ENCODE peak calls at places on chromosome 16, in six cellular contexts. One of them, this sample, is unnamed.

GRCh38 chr16:84109598-84110325 is 7.0 kb downstream of the MBTPS1 start:
- DNase-seq in choroid plexus epithelial cell: no peak
- DNase-seq in NCI-H526: no peak
- DNase-seq in mesothelial cell of epicardium: no peak
- DNase-seq in mesenchymal stem cell: no peak
- DNase-seq in activated CD4-positive, alpha-beta T cell treated with anti-CD3 and anti-CD28 coated beads, Interleukin-2, amount 50 U/mL, for 1 hour: no peak
- DNase-seq in this sample: no peak

GRCh38 chr16:82603784-82604411 is 22.9 kb upstream of the CDH13 start:
- DNase-seq in choroid plexus epithelial cell: peak; percentile 87
- DNase-seq in NCI-H526: no peak
- DNase-seq in mesothelial cell of epicardium: no peak
- DNase-seq in mesenchymal stem cell: peak; percentile 72
- DNase-seq in activated CD4-positive, alpha-beta T cell treated with anti-CD3 and anti-CD28 coated beads, Interleukin-2, amount 50 U/mL, for 1 hour: no peak
- DNase-seq in this sample: peak; percentile 65

GRCh38 chr16:57955572-57955971 is 15.4 kb downstream of the CNGB1 start:
- DNase-seq in choroid plexus epithelial cell: no peak
- DNase-seq in NCI-H526: no peak
- DNase-seq in mesothelial cell of epicardium: no peak
- DNase-seq in mesenchymal stem cell: no peak
- DNase-seq in activated CD4-positive, alpha-beta T cell treated with anti-CD3 and anti-CD28 coated beads, Interleukin-2, amount 50 U/mL, for 1 hour: no peak
- DNase-seq in this sample: peak; percentile 42

GRCh38 chr16:79599837-79600635 is 501 bp downstream of the MAF start:
- DNase-seq in choroid plexus epithelial cell: peak; percentile 49
- DNase-seq in NCI-H526: no peak
- DNase-seq in mesothelial cell of epicardium: peak; percentile 51
- DNase-seq in mesenchymal stem cell: peak; percentile 65
- DNase-seq in activated CD4-positive, alpha-beta T cell treated with anti-CD3 and anti-CD28 coated beads, Interleukin-2, amount 50 U/mL, for 1 hour: peak; percentile 36
- DNase-seq in this sample: peak; percentile 86

GRCh38 chr16:84927621-84928591 is 83.4 kb downstream of the ZDHHC7 start:
- DNase-seq in choroid plexus epithelial cell: no peak
- DNase-seq in NCI-H526: no peak
- DNase-seq in mesothelial cell of epicardium: no peak
- DNase-seq in mesenchymal stem cell: no peak
- DNase-seq in activated CD4-positive, alpha-beta T cell treated with anti-CD3 and anti-CD28 coated beads, Interleukin-2, amount 50 U/mL, for 1 hour: no peak
- DNase-seq in this sample: no peak

GRCh38 chr16:49934557-49935260 is 78.8 kb upstream of the ZNF423 start:
- DNase-seq in choroid plexus epithelial cell: no peak
- DNase-seq in NCI-H526: no peak
- DNase-seq in mesothelial cell of epicardium: no peak
- DNase-seq in mesenchymal stem cell: no peak
- DNase-seq in activated CD4-positive, alpha-beta T cell treated with anti-CD3 and anti-CD28 coated beads, Interleukin-2, amount 50 U/mL, for 1 hour: no peak
- DNase-seq in this sample: no peak

GRCh38 chr16:73921295-73921694 is 375.3 kb upstream of the PSMD7 start:
- DNase-seq in choroid plexus epithelial cell: no peak
- DNase-seq in NCI-H526: no peak
- DNase-seq in mesothelial cell of epicardium: no peak
- DNase-seq in mesenchymal stem cell: no peak
- DNase-seq in activated CD4-positive, alpha-beta T cell treated with anti-CD3 and anti-CD28 coated beads, Interleukin-2, amount 50 U/mL, for 1 hour: no peak
- DNase-seq in this sample: no peak

GRCh38 chr16:16021988-16022682 is 72.7 kb downstream of the ABCC1 start:
- DNase-seq in choroid plexus epithelial cell: peak; percentile 95
- DNase-seq in NCI-H526: no peak
- DNase-seq in mesothelial cell of epicardium: peak; percentile 35
- DNase-seq in mesenchymal stem cell: peak; percentile 98
- DNase-seq in activated CD4-positive, alpha-beta T cell treated with anti-CD3 and anti-CD28 coated beads, Interleukin-2, amount 50 U/mL, for 1 hour: no peak
- DNase-seq in this sample: peak; percentile 91

GRCh38 chr16:1193143-1193824 is 31.8 kb downstream of the TPSG1 start:
- DNase-seq in choroid plexus epithelial cell: no peak
- DNase-seq in NCI-H526: no peak
- DNase-seq in mesothelial cell of epicardium: no peak
- DNase-seq in mesenchymal stem cell: no peak
- DNase-seq in activated CD4-positive, alpha-beta T cell treated with anti-CD3 and anti-CD28 coated beads, Interleukin-2, amount 50 U/mL, for 1 hour: no peak
- DNase-seq in this sample: no peak

GRCh38 chr16:27190316-27190871 is 12.9 kb upstream of the KDM8 start:
- DNase-seq in choroid plexus epithelial cell: no peak
- DNase-seq in NCI-H526: no peak
- DNase-seq in mesothelial cell of epicardium: no peak
- DNase-seq in mesenchymal stem cell: no peak
- DNase-seq in activated CD4-positive, alpha-beta T cell treated with anti-CD3 and anti-CD28 coated beads, Interleukin-2, amount 50 U/mL, for 1 hour: no peak
- DNase-seq in this sample: no peak

GRCh38 chr16:89619880-89620279 is 6.4 kb downstream of the DPEP1 start:
- DNase-seq in choroid plexus epithelial cell: peak; percentile 44
- DNase-seq in NCI-H526: no peak
- DNase-seq in mesothelial cell of epicardium: no peak
- DNase-seq in mesenchymal stem cell: no peak
- DNase-seq in activated CD4-positive, alpha-beta T cell treated with anti-CD3 and anti-CD28 coated beads, Interleukin-2, amount 50 U/mL, for 1 hour: no peak
- DNase-seq in this sample: no peak

GRCh38 chr16:70715113-70715711 is 29.4 kb upstream of the MTSS2 start:
- DNase-seq in choroid plexus epithelial cell: peak; percentile 88
- DNase-seq in NCI-H526: no peak
- DNase-seq in mesothelial cell of epicardium: peak; percentile 51
- DNase-seq in mesenchymal stem cell: peak; percentile 91
- DNase-seq in activated CD4-positive, alpha-beta T cell treated with anti-CD3 and anti-CD28 coated beads, Interleukin-2, amount 50 U/mL, for 1 hour: no peak
- DNase-seq in this sample: no peak

GRCh38 chr16:3274947-3275346 is 8.3 kb upstream of the ZNF263 start:
- DNase-seq in choroid plexus epithelial cell: no peak
- DNase-seq in NCI-H526: no peak
- DNase-seq in mesothelial cell of epicardium: no peak
- DNase-seq in mesenchymal stem cell: no peak
- DNase-seq in activated CD4-positive, alpha-beta T cell treated with anti-CD3 and anti-CD28 coated beads, Interleukin-2, amount 50 U/mL, for 1 hour: no peak
- DNase-seq in this sample: no peak

GRCh38 chr16:30112197-30113030 is 923 bp downstream of the GDPD3 start:
- DNase-seq in choroid plexus epithelial cell: peak; percentile 74
- DNase-seq in NCI-H526: no peak
- DNase-seq in mesothelial cell of epicardium: no peak
- DNase-seq in mesenchymal stem cell: peak; percentile 41
- DNase-seq in activated CD4-positive, alpha-beta T cell treated with anti-CD3 and anti-CD28 coated beads, Interleukin-2, amount 50 U/mL, for 1 hour: peak; percentile 54
- DNase-seq in this sample: peak; percentile 81

GRCh38 chr16:14302031-14302398 is 230.9 kb downstream of the MRTFB start:
- DNase-seq in choroid plexus epithelial cell: peak; percentile 46
- DNase-seq in NCI-H526: no peak
- DNase-seq in mesothelial cell of epicardium: no peak
- DNase-seq in mesenchymal stem cell: peak; percentile 72
- DNase-seq in activated CD4-positive, alpha-beta T cell treated with anti-CD3 and anti-CD28 coated beads, Interleukin-2, amount 50 U/mL, for 1 hour: no peak
- DNase-seq in this sample: peak; percentile 79

GRCh38 chr16:14449334-14449733 is 180.7 kb downstream of the PARN start:
- DNase-seq in choroid plexus epithelial cell: no peak
- DNase-seq in NCI-H526: no peak
- DNase-seq in mesothelial cell of epicardium: no peak
- DNase-seq in mesenchymal stem cell: no peak
- DNase-seq in activated CD4-positive, alpha-beta T cell treated with anti-CD3 and anti-CD28 coated beads, Interleukin-2, amount 50 U/mL, for 1 hour: no peak
- DNase-seq in this sample: no peak

GRCh38 chr16:62870554-62870953 is 834.3 kb upstream of the CDH8 start:
- DNase-seq in choroid plexus epithelial cell: no peak
- DNase-seq in NCI-H526: no peak
- DNase-seq in mesothelial cell of epicardium: no peak
- DNase-seq in mesenchymal stem cell: no peak
- DNase-seq in activated CD4-positive, alpha-beta T cell treated with anti-CD3 and anti-CD28 coated beads, Interleukin-2, amount 50 U/mL, for 1 hour: no peak
- DNase-seq in this sample: peak; percentile 20

GRCh38 chr16:57253410-57253927 is 8.4 kb downstream of the ARL2BP start:
- DNase-seq in choroid plexus epithelial cell: no peak
- DNase-seq in NCI-H526: no peak
- DNase-seq in mesothelial cell of epicardium: no peak
- DNase-seq in mesenchymal stem cell: no peak
- DNase-seq in activated CD4-positive, alpha-beta T cell treated with anti-CD3 and anti-CD28 coated beads, Interleukin-2, amount 50 U/mL, for 1 hour: no peak
- DNase-seq in this sample: no peak

GRCh38 chr16:3019594-3020246 is 448 bp upstream of the TNFRSF12A start:
- DNase-seq in choroid plexus epithelial cell: no peak
- DNase-seq in NCI-H526: no peak
- DNase-seq in mesothelial cell of epicardium: no peak
- DNase-seq in mesenchymal stem cell: no peak
- DNase-seq in activated CD4-positive, alpha-beta T cell treated with anti-CD3 and anti-CD28 coated beads, Interleukin-2, amount 50 U/mL, for 1 hour: no peak
- DNase-seq in this sample: no peak

GRCh38 chr16:88570691-88571092 is 489 bp downstream of the ZC3H18 start:
- DNase-seq in choroid plexus epithelial cell: peak; percentile 11
- DNase-seq in NCI-H526: no peak
- DNase-seq in mesothelial cell of epicardium: no peak
- DNase-seq in mesenchymal stem cell: peak; percentile 39
- DNase-seq in activated CD4-positive, alpha-beta T cell treated with anti-CD3 and anti-CD28 coated beads, Interleukin-2, amount 50 U/mL, for 1 hour: peak; percentile 47
- DNase-seq in this sample: peak; percentile 49

GRCh38 chr16:87263418-87264052 is 53.7 kb downstream of the C16orf95 start:
- DNase-seq in choroid plexus epithelial cell: no peak
- DNase-seq in NCI-H526: no peak
- DNase-seq in mesothelial cell of epicardium: no peak
- DNase-seq in mesenchymal stem cell: no peak
- DNase-seq in activated CD4-positive, alpha-beta T cell treated with anti-CD3 and anti-CD28 coated beads, Interleukin-2, amount 50 U/mL, for 1 hour: no peak
- DNase-seq in this sample: no peak

GRCh38 chr16:70508752-70509151 is 14.6 kb downstream of the COG4 start:
- DNase-seq in choroid plexus epithelial cell: peak; percentile 45
- DNase-seq in NCI-H526: no peak
- DNase-seq in mesothelial cell of epicardium: no peak
- DNase-seq in mesenchymal stem cell: peak; percentile 15
- DNase-seq in activated CD4-positive, alpha-beta T cell treated with anti-CD3 and anti-CD28 coated beads, Interleukin-2, amount 50 U/mL, for 1 hour: no peak
- DNase-seq in this sample: no peak

GRCh38 chr16:67339453-67339852 is 12.8 kb downstream of the LRRC36 start:
- DNase-seq in choroid plexus epithelial cell: peak; percentile 73
- DNase-seq in NCI-H526: no peak
- DNase-seq in mesothelial cell of epicardium: no peak
- DNase-seq in mesenchymal stem cell: peak; percentile 37
- DNase-seq in activated CD4-positive, alpha-beta T cell treated with anti-CD3 and anti-CD28 coated beads, Interleukin-2, amount 50 U/mL, for 1 hour: no peak
- DNase-seq in this sample: peak; percentile 12

GRCh38 chr16:12613131-12613991 is 190.3 kb downstream of the CPPED1 start:
- DNase-seq in choroid plexus epithelial cell: peak; percentile 8
- DNase-seq in NCI-H526: peak; percentile 43
- DNase-seq in mesothelial cell of epicardium: no peak
- DNase-seq in mesenchymal stem cell: no peak
- DNase-seq in activated CD4-positive, alpha-beta T cell treated with anti-CD3 and anti-CD28 coated beads, Interleukin-2, amount 50 U/mL, for 1 hour: peak; percentile 7
- DNase-seq in this sample: peak; percentile 93

GRCh38 chr16:16048904-16049582 is 99.6 kb downstream of the ABCC1 start:
- DNase-seq in choroid plexus epithelial cell: no peak
- DNase-seq in NCI-H526: no peak
- DNase-seq in mesothelial cell of epicardium: no peak
- DNase-seq in mesenchymal stem cell: no peak
- DNase-seq in activated CD4-positive, alpha-beta T cell treated with anti-CD3 and anti-CD28 coated beads, Interleukin-2, amount 50 U/mL, for 1 hour: no peak
- DNase-seq in this sample: no peak

GRCh38 chr16:2009791-2010510 is at the start of gene ZNF598:
- DNase-seq in choroid plexus epithelial cell: peak; percentile 85
- DNase-seq in NCI-H526: peak; percentile 18
- DNase-seq in mesothelial cell of epicardium: peak; percentile 73
- DNase-seq in mesenchymal stem cell: peak; percentile 88
- DNase-seq in activated CD4-positive, alpha-beta T cell treated with anti-CD3 and anti-CD28 coated beads, Interleukin-2, amount 50 U/mL, for 1 hour: peak; percentile 74
- DNase-seq in this sample: peak; percentile 95

GRCh38 chr16:15770512-15770911 is 86.3 kb downstream of the MYH11 start:
- DNase-seq in choroid plexus epithelial cell: peak; percentile 63
- DNase-seq in NCI-H526: no peak
- DNase-seq in mesothelial cell of epicardium: no peak
- DNase-seq in mesenchymal stem cell: no peak
- DNase-seq in activated CD4-positive, alpha-beta T cell treated with anti-CD3 and anti-CD28 coated beads, Interleukin-2, amount 50 U/mL, for 1 hour: no peak
- DNase-seq in this sample: no peak

GRCh38 chr16:77064037-77064436 is 127.0 kb upstream of the MON1B start:
- DNase-seq in choroid plexus epithelial cell: no peak
- DNase-seq in NCI-H526: no peak
- DNase-seq in mesothelial cell of epicardium: no peak
- DNase-seq in mesenchymal stem cell: no peak
- DNase-seq in activated CD4-positive, alpha-beta T cell treated with anti-CD3 and anti-CD28 coated beads, Interleukin-2, amount 50 U/mL, for 1 hour: no peak
- DNase-seq in this sample: no peak